ENCODE peak calls at places on chromosomes 6 and 20, in nine cellular contexts. Q is pancreas, A is cardiac muscle cell, C is choroid plexus epithelial cell, U is psoas muscle, D is IMR-90, S is upper lobe of right lung, K is fibroblast of pulmonary artery, T is stomach. M is an unnamed sample.

GRCh38 chr6:104539173-104539572 is 320.5 kb downstream of the HACE1 start:
- DNase-seq in Q (no peak), A (no peak), C (no peak), U (no peak), D (no peak), S (no peak), K (no peak), T (no peak), M (no peak)

GRCh38 chr6:113489946-113490345 is 367.2 kb upstream of the MARCKS start:
- DNase-seq in Q (no peak), A (no peak), C (no peak), U (no peak), D (no peak), S (no peak), K (no peak), T (no peak), M (no peak)

GRCh38 chr6:129481706-129482105 is 228.3 kb downstream of the ARHGAP18 start:
- DNase-seq in Q (no peak), A (no peak), C (no peak), U (no peak), D (peak; percentile 63), S (no peak), K (no peak), T (no peak), M (no peak)

GRCh38 chr20:25196701-25197120 is 1.2 kb downstream of the ENTPD6 start:
- DNase-seq in Q (no peak), A (peak; percentile 35), C (no peak), U (no peak), D (no peak), S (no peak), K (no peak), T (no peak), M (peak; percentile 55)

GRCh38 chr20:34485068-34485634 is 31.1 kb upstream of the DYNLRB1 start:
- DNase-seq in Q (no peak), A (no peak), C (no peak), U (no peak), D (no peak), S (no peak), K (no peak), T (no peak), M (no peak)

GRCh38 chr6:158595223-158595622 is 35.3 kb downstream of the TMEM181 start:
- DNase-seq in Q (no peak), A (no peak), C (no peak), U (no peak), D (no peak), S (no peak), K (peak; percentile 24), T (no peak), M (no peak)

GRCh38 chr6:158938811-158939254 is 61.2 kb downstream of the RSPH3 start:
- DNase-seq in Q (peak; percentile 56), A (no peak), C (no peak), U (no peak), D (no peak), S (no peak), K (no peak), T (no peak), M (no peak)

GRCh38 chr6:34982424-34982852 is 93.4 kb downstream of the ANKS1A start:
- DNase-seq in Q (no peak), A (no peak), C (peak; percentile 51), U (no peak), D (peak; percentile 21), S (no peak), K (peak; percentile 43), T (no peak), M (peak; percentile 37)

GRCh38 chr6:140684776-140685550 is 1310.5 kb upstream of the CITED2 start:
- DNase-seq in Q (no peak), A (no peak), C (no peak), U (no peak), D (no peak), S (no peak), K (peak; percentile 69), T (no peak), M (no peak)

DNA sequence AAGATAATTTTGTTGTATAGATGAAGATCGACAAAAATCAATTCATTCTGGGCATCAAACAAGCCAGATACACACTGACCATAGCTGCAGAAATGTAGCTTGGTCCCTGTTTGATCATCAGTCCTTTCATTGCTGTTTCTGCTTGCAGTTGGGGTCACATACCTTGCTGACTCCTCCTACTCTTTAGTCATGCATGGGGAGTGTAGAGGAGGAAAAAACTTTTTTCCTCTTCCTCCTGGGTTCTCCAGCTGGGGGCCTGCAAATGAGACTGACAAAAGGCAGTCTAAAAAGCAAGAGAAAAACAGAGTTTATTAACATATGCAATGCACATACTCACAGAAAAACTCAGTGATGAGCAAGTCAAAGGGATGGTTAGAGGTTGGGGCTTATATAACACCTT is 105.8 kb downstream of the QRSL1 start:
- DNase-seq in Q (no peak), A (no peak), C (no peak), U (no peak), D (no peak), S (no peak), K (no peak), T (no peak), M (no peak)
- H3K4me3 ChIP-seq in Q (no peak overlapping the region), A (no peak overlapping the region), C (no peak overlapping the region), U (no peak overlapping the region), D (no peak overlapping the region), S (no peak overlapping the region), K (no peak overlapping the region), T (no peak overlapping the region), M (no peak overlapping the region)

GRCh38 chr6:123398072-123398471 is 238.7 kb downstream of the TRDN start:
- DNase-seq in Q (no peak), A (no peak), C (no peak), U (no peak), D (no peak), S (no peak), K (no peak), T (no peak), M (no peak)

GRCh38 chr6:123393333-123393732 is 243.4 kb downstream of the TRDN start:
- DNase-seq in Q (no peak), A (no peak), C (peak; percentile 34), U (no peak), D (no peak), S (no peak), K (peak; percentile 9), T (no peak), M (no peak)
- TF ChIP-seq CTCF in Q (no peak), A (peak; percentile 8), C (peak; percentile 48), U (peak; percentile 28), D (no peak), S (peak; percentile 27), K (peak; percentile 21), T (no peak), M (no peak)

GRCh38 chr6:170008386-170008785 is 257.0 kb downstream of the ERMARD start:
- DNase-seq in Q (no peak), A (no peak), C (no peak), U (no peak), D (no peak), S (no peak), K (no peak), T (no peak), M (peak; percentile 4)

GRCh38 chr6:170007468-170008240 is 256.2 kb downstream of the ERMARD start:
- DNase-seq in Q (no peak), A (peak; percentile 5), C (no peak), U (no peak), D (no peak), S (peak; percentile 40), K (no peak), T (no peak), M (peak; percentile 25)

GRCh38 chr6:170006524-170007467 is 255.4 kb downstream of the ERMARD start:
- DNase-seq in Q (peak; percentile 45), A (no peak), C (no peak), U (no peak), D (no peak), S (peak; percentile 61), K (no peak), T (no peak), M (peak; percentile 38)

GRCh38 chr6:170011233-170012142 is 260.1 kb downstream of the ERMARD start:
- DNase-seq in Q (peak; percentile 52), A (no peak), C (no peak), U (peak; percentile 73), D (no peak), S (peak; percentile 66), K (no peak), T (no peak), M (no peak)

DNA sequence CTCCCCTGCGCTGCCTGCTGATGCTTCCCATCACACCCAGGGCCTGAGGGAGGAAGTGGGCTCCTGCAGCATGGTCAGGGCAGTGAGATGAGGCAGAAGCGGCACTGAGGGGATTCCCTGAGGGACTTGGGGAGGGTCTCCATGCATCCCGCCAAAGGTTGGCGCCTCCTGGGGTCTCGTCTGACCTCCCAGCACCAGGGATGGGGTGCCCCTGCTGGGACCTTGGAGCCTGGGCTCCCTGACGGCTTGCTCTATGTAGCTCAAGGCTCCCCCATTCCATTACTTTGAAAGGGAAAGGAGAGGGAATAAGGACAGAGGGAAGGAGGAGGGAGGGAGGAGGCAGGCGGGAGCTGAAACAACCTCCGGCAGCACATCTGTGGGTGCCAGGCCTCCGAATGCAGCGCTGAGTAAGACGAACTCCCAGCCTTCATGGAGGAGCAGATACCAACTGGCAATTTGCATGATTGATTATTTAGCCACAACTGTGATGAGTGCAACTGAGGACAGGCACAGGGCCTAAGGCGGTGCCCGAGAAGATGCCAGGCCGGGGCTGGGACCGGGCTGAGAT is 259.3 kb downstream of the ERMARD start:
- DNase-seq in Q (peak; percentile 34), A (no peak), C (no peak), U (no peak), D (no peak), S (peak; percentile 56), K (no peak), T (no peak), M (no peak)
- H3K4me3 ChIP-seq in Q (no peak overlapping the region), A (no peak overlapping the region), C (no peak overlapping the region), U (no peak overlapping the region), D (no peak overlapping the region), S (no peak overlapping the region), K (no peak overlapping the region), T (no peak overlapping the region), M (no peak overlapping the region)

GRCh38 chr20:36399147-36399968 is 93.2 kb downstream of the DLGAP4 start:
- DNase-seq in Q (no peak), A (peak; percentile 47), C (peak; percentile 56), U (no peak), D (peak; percentile 11), S (no peak), K (peak; percentile 41), T (peak; percentile 33), M (peak; percentile 86)
- TF ChIP-seq CTCF in Q (no peak), A (peak; percentile 49), C (peak; percentile 66), U (peak; percentile 18), D (peak; percentile 29), S (peak; percentile 19), K (peak; percentile 44), T (no peak), M (peak; percentile 75)

GRCh38 chr6:150622941-150623874 is 23.5 kb downstream of the PLEKHG1 start:
- DNase-seq in Q (no peak), A (no peak), C (no peak), U (no peak), D (no peak), S (no peak), K (no peak), T (no peak), M (no peak)

GRCh38 chr6:150624199-150624598 is 24.5 kb downstream of the PLEKHG1 start:
- DNase-seq in Q (no peak), A (no peak), C (no peak), U (no peak), D (no peak), S (no peak), K (no peak), T (no peak), M (no peak)

GRCh38 chr6:150620763-150621162 is 21.1 kb downstream of the PLEKHG1 start:
- DNase-seq in Q (no peak), A (no peak), C (no peak), U (no peak), D (no peak), S (no peak), K (no peak), T (no peak), M (no peak)

GRCh38 chr6:150620244-150620643 is 20.6 kb downstream of the PLEKHG1 start:
- DNase-seq in Q (no peak), A (no peak), C (no peak), U (no peak), D (no peak), S (no peak), K (no peak), T (no peak), M (no peak)

GRCh38 chr6:150622476-150622875 is 22.8 kb downstream of the PLEKHG1 start:
- DNase-seq in Q (no peak), A (no peak), C (no peak), U (no peak), D (no peak), S (no peak), K (no peak), T (no peak), M (no peak)
- H3K4me3 ChIP-seq in Q (no peak overlapping the region), A (no peak overlapping the region), C (no peak overlapping the region), U (no peak overlapping the region), D (no peak overlapping the region), S (no peak overlapping the region), K (no peak overlapping the region), T (no peak overlapping the region), M (no peak overlapping the region)